ENCODE peak calls at places on chromosomes 6 and 20, in nine cellular contexts. U is RKO, I is epithelial cell of esophagus, G is AG09309, J is neural progenitor cell, S is T-helper 17 cell, O is ovary, P is kidney epithelial cell, Q is SW 1271. H is an unnamed sample.

GRCh38 chr6:13307508-13307995 is 20.8 kb downstream of the TBC1D7 start:
- DNase-seq in J (no peak), G (peak), U (no peak), S (no peak), P (no peak), I (peak), O (no peak), Q (no peak), H (peak)

GRCh38 chr6:70072540-70073179 is 206.3 kb downstream of the COL19A1 start:
- DNase-seq in P (no peak), S (no peak), Q (no peak), U (no peak), G (no peak), J (no peak), I (no peak), O (no peak), H (no peak)

GRCh38 chr6:43831211-43831610 is 61.2 kb downstream of the VEGFA start:
- DNase-seq in Q (no peak), J (no peak), O (no peak), G (no peak), U (no peak), S (no peak), I (peak), P (no peak), H (no peak)

GRCh38 chr6:161037873-161038228 is 46.3 kb downstream of the MAP3K4 start:
- DNase-seq in G (no peak), O (no peak), Q (no peak), S (no peak), P (no peak), J (no peak), I (no peak), U (no peak), H (no peak)

GRCh38 chr6:42616716-42617115 is 52.9 kb downstream of the UBR2 start:
- DNase-seq in G (peak), S (no peak), Q (no peak), U (peak), O (no peak), I (peak), P (no peak), J (no peak), H (no peak)

GRCh38 chr6:133892444-133893323 is 3.8 kb downstream of the TCF21 start:
- DNase-seq in I (no peak), Q (no peak), O (peak), U (no peak), J (peak), P (no peak), S (no peak), G (no peak), H (peak)

GRCh38 chr20:59749293-59749680 is 144.9 kb downstream of the PHACTR3 start:
- DNase-seq in P (no peak), I (no peak), S (no peak), Q (no peak), U (no peak), G (peak), J (no peak), O (no peak), H (no peak)

GRCh38 chr6:170097505-170098427 is 193.1 kb downstream of the DLL1 start:
- DNase-seq in I (no peak), P (no peak), S (no peak), G (no peak), O (no peak), J (no peak), U (no peak), Q (no peak), H (no peak)

GRCh38 chr6:105646391-105646867 is 243.5 kb upstream of the PREP start:
- DNase-seq in P (peak), G (no peak), S (no peak), J (no peak), U (peak), O (no peak), I (peak), Q (no peak), H (no peak)

GRCh38 chr6:109925060-109925459 is 53.1 kb upstream of the GPR6 start:
- DNase-seq in S (no peak), I (no peak), J (no peak), G (no peak), P (no peak), Q (no peak), O (no peak), U (no peak), H (no peak)

GRCh38 chr20:33909331-33909921 is 84.3 kb upstream of the RALY start:
- DNase-seq in S (no peak), J (no peak), G (peak), O (no peak), U (peak), P (peak), Q (peak), I (peak), H (peak)

GRCh38 chr6:3940703-3941102 is 91.5 kb downstream of the FAM50B start:
- DNase-seq in J (no peak), S (no peak), G (no peak), I (no peak), P (no peak), U (no peak), O (no peak), Q (no peak), H (no peak)

GRCh38 chr6:157879034-157879872 is 56.2 kb downstream of the SNX9 start:
- DNase-seq in O (no peak), Q (no peak), G (no peak), I (no peak), U (no peak), P (no peak), S (no peak), J (peak), H (no peak)

GRCh38 chr20:15297059-15297875 is 959.9 kb upstream of the FLRT3 start:
- DNase-seq in Q (no peak), G (no peak), P (no peak), O (no peak), I (peak), S (no peak), J (no peak), U (no peak), H (peak)

GRCh38 chr20:16241911-16242310 is 331.3 kb downstream of the KIF16B start:
- DNase-seq in J (no peak), U (peak), I (peak), S (no peak), G (no peak), O (no peak), Q (no peak), P (no peak), H (no peak)

H was measured in left lung.